ENCODE peak calls at places on chromosomes 6 and 20, in seven cellular contexts. K is upper lobe of left lung, B is PC-3, E is aorta, H is suprapubic skin, Q is PC-9, L is psoas muscle. N is an unnamed sample. For H3K4me1, the result is how much of the 10 kb centered on the place peaks cover.

GRCh38 chr6:104603108-104603745 is 256.5 kb downstream of the HACE1 start:
- DNase-seq in Q (no peak), B (peak), H (no peak), L (no peak), K (no peak), E (no peak), N (no peak)

GRCh38 chr6:111147440-111147839 is 60.1 kb downstream of the SLC16A10 start:
- DNase-seq in K (no peak), B (no peak), H (no peak), Q (no peak), E (no peak), L (no peak), N (no peak)

GRCh38 chr6:134175532-134176282 is 123.3 kb upstream of the SLC2A12 start:
- DNase-seq in B (peak), H (peak), Q (peak), L (peak), K (peak), E (peak), N (peak)

GRCh38 chr20:14775778-14776177 is 438.4 kb upstream of the FLRT3 start:
- DNase-seq in H (no peak), K (no peak), E (no peak), Q (peak), L (peak), B (peak), N (peak)

GRCh38 chr6:35363293-35363750 is 21.0 kb downstream of the PPARD start:
- DNase-seq in E (peak), Q (no peak), B (no peak), K (no peak), H (no peak), L (peak), N (no peak)

GRCh38 chr20:24477831-24478547 is 8.6 kb downstream of the SYNDIG1 start:
- DNase-seq in Q (no peak), B (no peak), L (no peak), H (no peak), E (no peak), K (no peak), N (no peak)

GRCh38 chr6:50791900-50792508 is 26.7 kb upstream of the TFAP2B start:
- DNase-seq in B (peak), H (no peak), Q (peak), L (no peak), K (no peak), E (no peak), N (no peak)

GRCh38 chr20:19688031-19688806 is 69.8 kb upstream of the RIN2 start:
- DNase-seq in B (peak), L (peak), E (peak), Q (peak), H (peak), K (no peak), N (peak)

GRCh38 chr6:3885262-3886036 is 36.3 kb downstream of the FAM50B start:
- DNase-seq in E (no peak), H (no peak), K (no peak), Q (peak), B (peak), L (no peak), N (peak)

GRCh38 chr20:13061381-13061780 is 52.6 kb downstream of the SPTLC3 start:
- DNase-seq in B (peak), E (no peak), L (no peak), H (no peak), K (no peak), Q (peak), N (no peak)

GRCh38 chr6:71608646-71609045 is 277.7 kb upstream of the RIMS1 start:
- DNase-seq in K (no peak), L (no peak), H (no peak), Q (no peak), E (no peak), B (peak), N (no peak)

GRCh38 chr6:135162678-135163439 is 18.2 kb upstream of the MYB start:
- DNase-seq in B (peak), E (no peak), L (peak), K (no peak), H (no peak), Q (peak), N (peak)

GRCh38 chr20:56504373-56505005 is 20.1 kb upstream of the FAM209A start:
- DNase-seq in E (no peak), H (no peak), B (no peak), Q (no peak), L (no peak), K (no peak), N (no peak)

GRCh38 chr6:154239392-154239791 is 117.2 kb downstream of the IPCEF1 start:
- DNase-seq in B (no peak), E (no peak), H (no peak), Q (no peak), L (no peak), K (no peak), N (no peak)

GRCh38 chr6:98827295-98828159 is 6.8 kb upstream of the POU3F2 start:
- DNase-seq in E (peak), B (no peak), L (no peak), K (peak), Q (no peak), H (no peak), N (no peak)

GRCh38 chr20:25546048-25546447 is 39.3 kb downstream of the NINL start:
- DNase-seq in E (no peak), L (no peak), H (no peak), Q (no peak), B (no peak), K (no peak), N (no peak)

GRCh38 chr20:25296094-25297093 is 48.5 kb downstream of the PYGB start:
- DNase-seq in B (peak), K (no peak), H (no peak), E (no peak), L (no peak), Q (peak), N (peak)

GRCh38 chr6:112222111-112222726 is 32.1 kb downstream of the LAMA4 start:
- DNase-seq in Q (no peak), H (no peak), E (no peak), K (no peak), B (no peak), L (no peak), N (no peak)

GRCh38 chr20:24543741-24544140 is 74.3 kb downstream of the SYNDIG1 start:
- DNase-seq in L (no peak), Q (no peak), B (no peak), K (no peak), E (no peak), H (no peak), N (no peak)

GRCh38 chr20:52196845-52197244 is 5.3 kb upstream of the ZFP64 start:
- DNase-seq in H (no peak), K (no peak), B (no peak), Q (no peak), L (no peak), E (no peak), N (no peak)

GRCh38 chr6:13395272-13396237 is 67.2 kb upstream of the TBC1D7 start:
- DNase-seq in B (peak), K (no peak), E (peak), H (no peak), Q (peak), L (peak), N (peak)

GRCh38 chr6:146972526-146972925 is 231.7 kb upstream of the STXBP5 start:
- DNase-seq in Q (no peak), E (no peak), L (no peak), H (no peak), K (no peak), B (no peak), N (no peak)

GRCh38 chr6:158706369-158706982 is 56.6 kb downstream of the SYTL3 start:
- DNase-seq in E (peak), K (no peak), L (peak), B (peak), H (no peak), Q (no peak), N (peak)

GRCh38 chr6:143333081-143333480 is 117.4 kb downstream of the ADAT2 start:
- DNase-seq in H (no peak), K (no peak), L (no peak), E (no peak), Q (peak), B (peak), N (no peak)

GRCh38 chr20:21510995-21511394 is 2.9 kb downstream of the NKX2-2 start:
- DNase-seq in E (no peak), H (no peak), B (no peak), Q (no peak), L (no peak), K (no peak), N (no peak)

GRCh38 chr6:69622924-69623323 is 173.9 kb downstream of the LMBRD1 start:
- DNase-seq in K (no peak), E (no peak), L (no peak), Q (no peak), H (no peak), B (no peak), N (no peak)

GRCh38 chr6:79630883-79631799 is at the start of gene SH3BGRL2:
- DNase-seq in B (peak), K (peak), H (peak), E (peak), L (peak), Q (peak), N (peak)

GRCh38 chr6:1382883-1383728 is 6.3 kb upstream of the FOXF2 start:
- DNase-seq in H (no peak), K (peak), B (no peak), E (no peak), L (no peak), Q (no peak), N (no peak)

GRCh38 chr6:137853569-137854213 is 13.4 kb upstream of the TNFAIP3 start:
- DNase-seq in B (peak), Q (no peak), E (no peak), H (no peak), K (no peak), L (no peak), N (no peak)

GRCh38 chr6:80366721-80367120 is 260.2 kb downstream of the BCKDHB start:
- DNase-seq in K (no peak), B (no peak), Q (no peak), E (no peak), H (no peak), L (no peak), N (peak)

GRCh38 chr20:53741726-53742028 is 148.0 kb upstream of the ZNF217 start:
- DNase-seq in K (no peak), B (no peak), Q (no peak), H (no peak), E (no peak), L (no peak), N (no peak)
- H3K4me1 ChIP-seq in K (under half), B (half or more), Q (half or more), H (under half), E (under half), L (under half), N (under half)

DNA sequence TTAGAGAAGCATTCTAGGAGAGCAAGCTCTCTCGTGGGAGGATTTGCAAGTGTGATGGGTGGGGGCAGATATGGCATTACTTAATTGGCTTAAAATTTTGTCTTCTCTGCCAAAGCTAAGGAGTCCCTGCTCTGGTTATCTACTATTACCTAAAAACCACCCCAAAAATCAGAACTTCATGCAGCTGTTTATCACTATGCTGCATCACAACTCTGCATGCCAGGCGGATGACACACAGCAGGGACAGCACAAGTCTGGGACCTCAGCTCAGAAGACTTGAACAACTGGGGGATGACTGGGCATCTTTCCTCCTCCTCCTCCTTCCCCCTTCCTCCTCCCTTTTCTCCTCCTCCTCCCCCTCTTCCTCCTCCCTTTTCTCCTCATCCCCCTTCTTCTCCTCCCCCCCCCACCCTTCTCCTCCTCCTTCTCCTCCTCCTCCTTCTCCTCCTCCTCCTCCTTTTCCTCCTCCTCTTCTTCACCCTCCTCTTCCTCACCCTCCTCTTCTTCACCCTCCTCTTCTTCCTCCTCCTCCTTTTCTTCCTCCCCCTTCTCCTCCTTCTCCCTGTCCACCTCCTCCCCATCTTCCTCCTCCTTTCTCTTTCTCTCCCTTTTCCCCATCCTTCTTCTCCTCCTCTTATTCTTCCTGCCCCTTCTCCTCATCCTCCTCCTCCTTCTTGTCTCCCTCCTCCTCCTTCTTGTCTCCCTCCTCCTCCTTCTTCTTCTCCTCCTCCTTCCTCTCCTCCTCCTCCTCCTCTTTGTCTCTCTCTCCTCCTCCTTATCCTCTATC is 218.6 kb upstream of the PMEPA1 start:
- DNase-seq in Q (peak), K (no peak), L (no peak), E (no peak), H (no peak), B (peak), N (no peak)
- H3K4me1 ChIP-seq in Q (under half), K (under half), L (under half), E (under half), H (under half), B (under half), N (under half)

DNA sequence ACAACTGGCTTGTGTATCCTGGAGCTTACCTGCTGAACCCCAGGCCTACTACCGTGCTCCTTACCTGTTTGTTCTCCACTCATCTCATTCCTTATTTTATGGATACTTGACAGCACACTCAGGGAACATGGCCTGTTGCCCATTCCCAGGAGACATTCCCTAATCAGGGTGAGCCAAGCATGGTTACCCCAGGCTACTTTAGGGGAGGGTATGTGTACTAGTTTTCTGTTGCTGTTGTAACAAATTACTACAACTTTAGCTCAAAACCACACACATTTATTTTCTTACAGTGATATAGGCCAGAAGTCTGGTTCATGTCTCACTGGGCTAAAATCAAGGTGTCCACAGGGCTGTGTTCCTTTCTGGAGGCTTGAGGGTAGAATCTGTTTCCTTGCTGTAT is 15.0 kb upstream of the TRAM2 start:
- DNase-seq in K (no peak), L (no peak), Q (no peak), E (no peak), H (no peak), B (no peak), N (peak)
- H3K4me1 ChIP-seq in K (under half), L (under half), Q (under half), E (under half), H (under half), B (under half), N (half or more)

GRCh38 chr6:30763618-30764489 is 19.5 kb upstream of the IER3 start:
- DNase-seq in H (no peak), L (no peak), Q (no peak), E (no peak), K (no peak), B (no peak), N (peak)
- H3K4me1 ChIP-seq in H (under half), L (under half), Q (half or more), E (under half), K (under half), B (under half), N (half or more)

GRCh38 chr6:96470296-96470695 is 51.3 kb upstream of the UFL1 start:
- DNase-seq in E (no peak), B (no peak), L (no peak), K (no peak), H (no peak), Q (no peak), N (no peak)
- H3K4me1 ChIP-seq in E (under half), B (under half), L (under half), K (under half), H (under half), Q (under half), N (under half)